ENCODE peak calls at places on chromosomes 5 and 9, in six cellular contexts. Z, E, C, S, W and A are unnamed samples.

GRCh38 chr9:127424669-127424986 is 446 bp downstream of the ZNF79 start:
- DNase-seq in Z (no peak), E (no peak), C (no peak), S (no peak), W (no peak), A (no peak)

GRCh38 chr5:148913985-148914421 is 87.6 kb downstream of the ADRB2 start:
- DNase-seq in Z (no peak), E (no peak), C (peak; percentile 4), S (peak; percentile 34), W (no peak), A (peak; percentile 22)

GRCh38 chr5:26893078-26893477 is 145.3 kb downstream of the CDH9 start:
- DNase-seq in Z (no peak), E (no peak), C (no peak), S (no peak), W (no peak), A (no peak)

GRCh38 chr5:5018560-5018935 is 121.6 kb upstream of the ADAMTS16 start:
- DNase-seq in Z (no peak), E (no peak), C (no peak), S (no peak), W (no peak), A (no peak)

GRCh38 chr9:122684851-122685250 is 9.9 kb downstream of the OR1L3 start:
- DNase-seq in Z (no peak), E (no peak), C (no peak), S (no peak), W (no peak), A (no peak)

GRCh38 chr9:126690431-126691051 is 76.8 kb downstream of the LMX1B start:
- DNase-seq in Z (peak; percentile 81), E (peak; percentile 24), C (no peak), S (no peak), W (no peak), A (no peak)

GRCh38 chr5:67182406-67182805 is 14.2 kb downstream of the CD180 start:
- DNase-seq in Z (peak; percentile 20), E (no peak), C (no peak), S (no peak), W (no peak), A (no peak)

GRCh38 chr9:132074736-132075135 is 4.9 kb downstream of the MED27 start:
- DNase-seq in Z (no peak), E (no peak), C (no peak), S (no peak), W (no peak), A (no peak)

GRCh38 chr9:121692606-121693505 is 41.4 kb downstream of the DAB2IP start:
- DNase-seq in Z (no peak), E (peak; percentile 86), C (peak; percentile 81), S (no peak), W (no peak), A (peak; percentile 77)

GRCh38 chr5:68415177-68416085 is 199.9 kb downstream of the PIK3R1 start:
- DNase-seq in Z (no peak), E (no peak), C (no peak), S (no peak), W (no peak), A (no peak)

GRCh38 chr5:119322312-119322947 is 33.4 kb upstream of the TNFAIP8 start:
- DNase-seq in Z (peak; percentile 53), E (no peak), C (no peak), S (no peak), W (no peak), A (no peak)

GRCh38 chr9:75369989-75370388 is 281.7 kb downstream of the OSTF1 start:
- DNase-seq in Z (no peak), E (no peak), C (no peak), S (no peak), W (no peak), A (no peak)
- TF ChIP-seq ZNF274 in Z (no peak), E (no peak), C (no peak), S (no peak), W (no peak), A (no peak)

DNA sequence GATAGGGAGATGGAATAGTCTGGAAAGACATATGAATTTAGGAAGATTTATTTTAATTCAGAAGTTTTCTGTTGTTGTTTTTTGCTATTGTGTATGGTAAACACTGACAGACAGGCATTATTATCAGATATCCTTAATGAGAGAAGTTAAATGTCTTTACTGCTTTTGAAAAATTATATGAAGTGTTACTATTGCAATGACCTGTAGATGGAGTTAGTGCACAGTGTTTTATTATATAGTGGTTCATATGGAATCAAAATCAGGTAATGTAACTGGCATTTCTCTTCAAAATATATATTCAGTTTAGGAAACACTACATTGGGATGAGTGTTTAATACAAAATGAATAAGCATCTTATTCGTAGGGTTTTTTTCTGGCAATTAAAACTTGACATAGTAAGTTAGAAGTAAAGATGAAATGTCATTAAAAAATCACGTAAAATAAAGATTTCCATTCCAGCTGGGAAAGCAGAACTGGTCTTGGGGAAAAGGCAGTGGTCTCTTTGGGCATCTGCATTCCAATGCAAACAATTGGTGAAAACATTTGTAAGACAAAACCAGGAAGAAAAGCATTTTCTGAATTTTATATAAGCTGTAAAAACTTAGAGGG is 3.9 kb downstream of the GABRA1 start:
- DNase-seq in Z (no peak), E (no peak), C (no peak), S (no peak), W (no peak), A (no peak)
- TF ChIP-seq ZNF274 in Z (no peak), E (no peak), C (no peak), S (no peak), W (no peak), A (no peak)

DNA sequence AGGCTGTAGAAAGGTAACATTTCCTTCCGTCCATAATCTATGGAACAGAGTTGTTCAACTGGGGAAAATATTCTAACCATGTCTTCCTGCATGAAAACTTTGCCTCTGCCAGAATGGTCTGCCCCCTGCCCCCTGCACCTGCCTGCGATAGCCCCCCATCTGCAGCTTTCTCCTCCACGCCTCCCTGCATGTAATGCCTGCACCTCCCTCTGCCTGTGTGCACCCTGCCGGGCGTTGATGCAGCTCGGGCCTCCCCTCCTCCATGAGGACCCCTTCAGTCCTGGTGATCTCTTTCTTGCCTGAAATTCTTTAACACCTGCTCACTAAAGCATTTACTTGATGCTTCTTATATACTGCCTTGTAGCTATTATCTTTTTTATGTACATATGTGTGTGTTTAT is 266.2 kb downstream of the ARHGEF28 start:
- DNase-seq in Z (no peak), E (no peak), C (no peak), S (no peak), W (no peak), A (no peak)
- TF ChIP-seq ZNF274 in Z (no peak), E (no peak), C (no peak), S (no peak), W (no peak), A (no peak)

DNA sequence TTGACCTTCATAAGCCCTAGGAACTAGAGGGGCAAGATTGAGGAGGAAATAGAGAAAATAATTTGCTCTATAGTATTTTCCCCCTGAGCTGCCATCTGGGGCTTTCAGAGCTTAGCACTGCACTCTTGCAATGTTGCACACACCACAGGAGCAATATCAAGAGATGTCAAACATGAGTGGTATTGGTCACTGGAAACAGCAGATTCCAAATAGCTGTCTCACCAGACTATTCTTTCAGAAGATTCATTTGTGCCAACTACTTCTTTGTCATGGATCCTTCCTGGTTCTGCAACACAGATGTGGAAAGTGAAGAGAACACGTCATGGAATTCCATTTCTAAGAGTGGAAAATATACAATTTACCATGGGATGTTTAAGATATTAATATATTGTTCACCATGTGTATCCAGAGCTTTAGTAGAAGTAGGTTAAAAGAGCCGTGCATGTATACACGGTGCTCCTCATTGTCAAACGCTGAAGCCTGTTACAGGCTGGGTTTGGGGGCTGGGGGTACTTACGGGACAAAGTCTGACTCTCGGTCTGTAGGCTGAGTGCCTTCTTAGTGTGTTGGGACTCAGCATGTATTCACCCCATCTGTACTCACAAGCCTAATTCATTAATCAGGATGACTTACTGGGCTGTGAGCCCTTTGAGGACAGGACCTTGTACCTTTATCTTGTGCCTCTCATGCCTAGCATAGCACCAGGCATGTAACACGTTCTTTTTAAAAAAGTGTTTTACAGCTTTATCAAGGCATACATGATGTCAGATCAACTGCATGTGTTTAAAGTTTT is 31.4 kb upstream of the GDNF start:
- DNase-seq in Z (no peak), E (no peak), C (no peak), S (no peak), W (no peak), A (no peak)
- TF ChIP-seq ZNF274 in Z (no peak), E (no peak), C (no peak), S (no peak), W (no peak), A (no peak)